ENCODE peak calls at places on chromosomes 13 and 19, in four cellular contexts. One of them, this sample, is unnamed.

GRCh38 chr13:46660859-46661258 is 107.9 kb downstream of the LRCH1 start:
- DNase-seq in suprapubic skin: no peak
- DNase-seq in Panc1: no peak
- DNase-seq in OCI-LY7: no peak
- DNase-seq in this sample: no peak

GRCh38 chr13:78806457-78806856 is 147.5 kb upstream of the OBI1 start:
- DNase-seq in OCI-LY7: no peak
- DNase-seq in suprapubic skin: no peak
- DNase-seq in Panc1: no peak
- DNase-seq in this sample: no peak

GRCh38 chr19:2507109-2507508 is 31.2 kb downstream of the GADD45B start:
- DNase-seq in suprapubic skin: no peak
- DNase-seq in Panc1: peak
- DNase-seq in OCI-LY7: peak
- DNase-seq in this sample: peak

GRCh38 chr13:94352057-94352456 is 127.4 kb downstream of the DCT start:
- DNase-seq in suprapubic skin: no peak
- DNase-seq in Panc1: no peak
- DNase-seq in OCI-LY7: no peak
- DNase-seq in this sample: peak

GRCh38 chr13:65268009-65268408 is 1962.1 kb downstream of the PCDH9 start:
- DNase-seq in OCI-LY7: no peak
- DNase-seq in suprapubic skin: no peak
- DNase-seq in Panc1: no peak
- DNase-seq in this sample: no peak

GRCh38 chr13:36313047-36313969 is 15.7 kb upstream of the CCDC169 start:
- DNase-seq in suprapubic skin: no peak
- DNase-seq in OCI-LY7: no peak
- DNase-seq in Panc1: no peak
- DNase-seq in this sample: no peak

GRCh38 chr19:7641288-7642276 is 4.7 kb downstream of the STXBP2 start:
- DNase-seq in suprapubic skin: no peak
- DNase-seq in Panc1: no peak
- DNase-seq in OCI-LY7: no peak
- DNase-seq in this sample: no peak

GRCh38 chr19:6842871-6843607 is 44.3 kb upstream of the ADGRE1 start:
- DNase-seq in suprapubic skin: no peak
- DNase-seq in OCI-LY7: no peak
- DNase-seq in Panc1: no peak
- DNase-seq in this sample: no peak

GRCh38 chr19:42274065-42274682 is 5.1 kb downstream of the CIC start:
- DNase-seq in suprapubic skin: no peak
- DNase-seq in OCI-LY7: no peak
- DNase-seq in Panc1: no peak
- DNase-seq in this sample: no peak

GRCh38 chr19:45682117-45682516 is 9.6 kb downstream of the SNRPD2 start:
- DNase-seq in Panc1: no peak
- DNase-seq in suprapubic skin: no peak
- DNase-seq in OCI-LY7: no peak
- DNase-seq in this sample: no peak

GRCh38 chr19:45676851-45677263 is 8.8 kb downstream of the GIPR start:
- DNase-seq in OCI-LY7: peak
- DNase-seq in suprapubic skin: no peak
- DNase-seq in Panc1: no peak
- DNase-seq in this sample: no peak

GRCh38 chr19:45681391-45682015 is 10.2 kb downstream of the SNRPD2 start:
- DNase-seq in suprapubic skin: peak
- DNase-seq in Panc1: no peak
- DNase-seq in OCI-LY7: peak
- DNase-seq in this sample: peak

GRCh38 chr19:45682908-45683307 is 8.8 kb downstream of the SNRPD2 start:
- DNase-seq in suprapubic skin: no peak
- DNase-seq in Panc1: no peak
- DNase-seq in OCI-LY7: no peak
- DNase-seq in this sample: no peak

GRCh38 chr19:45677351-45678230 is 9.6 kb downstream of the GIPR start:
- DNase-seq in Panc1: no peak
- DNase-seq in suprapubic skin: peak
- DNase-seq in OCI-LY7: peak
- DNase-seq in this sample: peak
- TF ChIP-seq CTCF in Panc1: no peak
- TF ChIP-seq CTCF in suprapubic skin: no peak
- TF ChIP-seq CTCF in OCI-LY7: peak
- TF ChIP-seq CTCF in this sample: no peak

DNA sequence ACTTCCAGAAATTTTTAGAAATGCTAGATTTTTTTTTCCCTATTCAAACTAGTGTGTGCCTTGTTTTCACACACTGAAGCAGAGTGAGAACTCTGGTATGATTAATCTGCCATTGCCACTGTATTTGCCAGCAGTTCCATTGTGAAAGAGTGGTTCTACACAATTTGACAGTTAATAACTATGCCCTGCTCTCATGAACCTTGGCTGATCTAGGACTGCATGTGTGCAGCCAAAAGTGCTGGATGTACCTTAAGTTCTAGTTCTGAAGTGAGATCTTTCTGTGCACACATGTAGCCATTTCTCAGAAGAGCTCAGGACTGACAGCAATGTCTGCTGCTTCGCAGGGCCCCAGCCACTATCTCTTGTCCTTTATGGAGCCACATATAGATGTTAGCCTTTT is 328.2 kb upstream of the SPRY2 start:
- DNase-seq in Panc1: no peak
- DNase-seq in suprapubic skin: no peak
- DNase-seq in OCI-LY7: no peak
- DNase-seq in this sample: no peak
- H3K4me3 ChIP-seq in Panc1: no peak
- H3K4me3 ChIP-seq in suprapubic skin: no peak
- H3K4me3 ChIP-seq in OCI-LY7: no peak
- H3K4me3 ChIP-seq in this sample: no peak

GRCh38 chr19:49213791-49214190 is 56.2 kb downstream of the TRPM4 start:
- DNase-seq in OCI-LY7: no peak
- DNase-seq in suprapubic skin: no peak
- DNase-seq in Panc1: no peak
- DNase-seq in this sample: no peak
- TF ChIP-seq CTCF in OCI-LY7: peak
- TF ChIP-seq CTCF in suprapubic skin: no peak
- TF ChIP-seq CTCF in Panc1: no peak
- TF ChIP-seq CTCF in this sample: no peak

GRCh38 chr19:51595190-51595589 is 24.1 kb downstream of the ZNF175 start:
- DNase-seq in suprapubic skin: no peak
- DNase-seq in Panc1: no peak
- DNase-seq in OCI-LY7: no peak
- DNase-seq in this sample: no peak
- H3K4me3 ChIP-seq in suprapubic skin: no peak
- H3K4me3 ChIP-seq in Panc1: no peak
- H3K4me3 ChIP-seq in OCI-LY7: peak
- H3K4me3 ChIP-seq in this sample: peak

GRCh38 chr19:14366529-14366928 is 14.7 kb upstream of the ADGRE5 start:
- DNase-seq in Panc1: no peak
- DNase-seq in OCI-LY7: peak
- DNase-seq in suprapubic skin: no peak
- DNase-seq in this sample: peak
- TF ChIP-seq CTCF in Panc1: no peak
- TF ChIP-seq CTCF in OCI-LY7: no peak
- TF ChIP-seq CTCF in suprapubic skin: no peak
- TF ChIP-seq CTCF in this sample: no peak

GRCh38 chr19:21586341-21587116 is 81.1 kb downstream of the ZNF429 start:
- DNase-seq in Panc1: no peak
- DNase-seq in suprapubic skin: no peak
- DNase-seq in OCI-LY7: no peak
- DNase-seq in this sample: no peak
- H3K4me3 ChIP-seq in Panc1: peak
- H3K4me3 ChIP-seq in suprapubic skin: peak
- H3K4me3 ChIP-seq in OCI-LY7: no peak
- H3K4me3 ChIP-seq in this sample: no peak

DNA sequence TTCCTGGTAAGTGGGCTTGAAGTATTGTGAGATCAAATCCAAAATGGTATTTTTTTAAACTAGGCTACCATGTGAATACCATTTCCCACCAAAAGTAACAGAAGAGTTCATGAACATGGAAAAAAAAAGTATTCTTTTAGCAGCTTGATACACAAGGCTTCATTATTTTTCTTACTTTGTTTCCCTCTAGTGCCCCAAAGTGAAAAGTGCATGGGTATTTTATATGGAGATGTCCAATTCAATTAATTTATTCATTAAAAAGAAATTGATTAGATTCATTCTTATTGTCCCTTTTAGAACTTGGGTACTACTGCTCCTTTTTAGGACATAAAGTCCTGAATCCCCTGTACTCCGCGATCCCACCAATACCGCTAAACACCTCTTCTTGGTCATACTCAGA is 28.6 kb upstream of the SCEL start:
- DNase-seq in Panc1: no peak
- DNase-seq in suprapubic skin: no peak
- DNase-seq in OCI-LY7: peak
- DNase-seq in this sample: peak
- TF ChIP-seq CTCF in Panc1: peak
- TF ChIP-seq CTCF in suprapubic skin: no peak
- TF ChIP-seq CTCF in OCI-LY7: peak
- TF ChIP-seq CTCF in this sample: peak